ENCODE peak calls at places on chromosomes 2 and 18, in ten cellular contexts. A is PC-3, E is fibroblast of lung, J is AG09309, D is breast epithelium, I is bronchial epithelial cell, W is GM23338, Z is IMR-90, Y is esophagus squamous epithelium, H is fibroblast of the aortic adventitia. O is an unnamed sample.

GRCh38 chr18:51151568-51152511 is 45.6 kb downstream of the MEX3C start:
- DNase-seq in E (no peak), Y (no peak), D (no peak), W (peak), I (no peak), Z (no peak), J (no peak), H (no peak), A (no peak), O (no peak)

GRCh38 chr2:61619561-61619960 is 81.4 kb upstream of the XPO1 start:
- DNase-seq in Y (no peak), E (no peak), A (no peak), J (no peak), D (no peak), H (no peak), I (no peak), W (no peak), Z (no peak), O (no peak)

GRCh38 chr2:238294393-238295143 is 6.2 kb upstream of the PER2 start:
- DNase-seq in Y (no peak), A (no peak), Z (no peak), W (no peak), H (no peak), I (no peak), D (no peak), E (no peak), J (no peak), O (no peak)

GRCh38 chr2:15784886-15785801 is 155.2 kb upstream of the MYCN start:
- DNase-seq in H (no peak), D (no peak), Y (no peak), A (no peak), J (no peak), W (no peak), Z (no peak), E (no peak), I (no peak), O (no peak)

GRCh38 chr2:217928324-217929293 is 74.2 kb downstream of the TNS1 start:
- DNase-seq in Y (no peak), D (no peak), J (no peak), W (no peak), E (no peak), H (no peak), A (no peak), Z (no peak), I (peak), O (peak)

GRCh38 chr2:112824701-112825099 is 11.9 kb downstream of the IL1B start:
- DNase-seq in Y (no peak), A (no peak), I (peak), E (no peak), W (no peak), D (no peak), Z (no peak), H (no peak), J (no peak), O (no peak)

GRCh38 chr2:229686122-229686919 is 28.0 kb downstream of the DNER start:
- DNase-seq in W (no peak), D (no peak), E (no peak), Z (no peak), H (no peak), A (no peak), J (no peak), I (no peak), Y (no peak), O (no peak)

GRCh38 chr2:231521-232185 is 32.2 kb downstream of the SH3YL1 start:
- DNase-seq in A (no peak), I (no peak), Z (no peak), J (no peak), W (no peak), H (no peak), E (no peak), Y (no peak), D (no peak), O (no peak)

GRCh38 chr2:236237468-236238190 is 26.6 kb downstream of the ASB18 start:
- DNase-seq in A (no peak), H (no peak), E (no peak), I (no peak), Z (no peak), Y (no peak), J (no peak), W (peak), D (no peak), O (no peak)

GRCh38 chr2:54952978-54953456 is 97.2 kb downstream of the RTN4 start:
- DNase-seq in Z (no peak), H (no peak), W (no peak), A (peak), I (peak), J (peak), E (peak), Y (no peak), D (no peak), O (no peak)

GRCh38 chr18:22021701-22022100 is 147.7 kb upstream of the GATA6 start:
- DNase-seq in Y (no peak), Z (no peak), A (no peak), J (no peak), H (no peak), I (no peak), W (no peak), D (no peak), E (no peak), O (no peak)

GRCh38 chr18:26976206-26976605 is 110.7 kb upstream of the AQP4 start:
- DNase-seq in H (no peak), A (no peak), Z (no peak), Y (no peak), W (no peak), I (no peak), D (no peak), J (no peak), E (no peak), O (no peak)

GRCh38 chr2:143477724-143478443 is 348.7 kb downstream of the ARHGAP15 start:
- DNase-seq in I (no peak), A (no peak), Y (no peak), W (no peak), H (no peak), J (no peak), D (no peak), E (no peak), Z (no peak), O (no peak)

GRCh38 chr2:217160978-217161973 is 301.4 kb upstream of the TNP1 start:
- DNase-seq in H (no peak), D (no peak), J (no peak), E (no peak), Y (no peak), W (no peak), A (peak), I (no peak), Z (no peak), O (no peak)

GRCh38 chr18:3217930-3218647 is 1.7 kb downstream of the MYOM1 start:
- DNase-seq in D (no peak), Z (no peak), I (peak), J (no peak), E (peak), H (peak), Y (no peak), A (peak), W (peak), O (peak)

GRCh38 chr18:6543330-6543908 is 128.7 kb upstream of the L3MBTL4 start:
- DNase-seq in A (peak), D (no peak), Y (no peak), J (no peak), E (peak), Z (peak), I (peak), H (peak), W (peak), O (peak)

GRCh38 chr18:76564117-76564516 is 69.1 kb upstream of the ZNF516 start:
- DNase-seq in J (no peak), Y (no peak), W (no peak), D (no peak), I (peak), E (peak), H (peak), Z (peak), A (peak), O (no peak)

GRCh38 chr2:222672068-222672401 is 577 bp downstream of the MOGAT1 start:
- DNase-seq in W (peak), D (no peak), Z (no peak), J (no peak), E (no peak), Y (no peak), H (no peak), I (peak), A (no peak), O (no peak)
- H3K4me3 ChIP-seq in W (peak), D (peak), Z (peak), J (no peak), E (peak), Y (peak), H (peak), I (peak), A (peak), O (peak)

GRCh38 chr2:24909555-24910177 is 10.4 kb downstream of the ADCY3 start:
- DNase-seq in A (no peak), Z (peak), W (no peak), H (peak), E (no peak), Y (no peak), J (peak), D (peak), I (no peak), O (no peak)
- TF ChIP-seq CTCF in A (no peak), Z (no peak), W (no peak), H (no peak), E (no peak), Y (no peak), J (no peak), D (no peak), I (no peak), O (no peak)

GRCh38 chr18:74456409-74457042 is 582 bp downstream of the DIPK1C start:
- DNase-seq in W (peak), Z (no peak), H (no peak), Y (no peak), J (no peak), I (no peak), D (no peak), A (no peak), E (no peak), O (no peak)
- H3K4me3 ChIP-seq in W (peak), Z (no peak), H (no peak), Y (peak), J (no peak), I (no peak), D (peak), A (no peak), E (no peak), O (no peak)

GRCh38 chr2:200577000-200577399 is 8.8 kb upstream of the AOX1 start:
- DNase-seq in W (no peak), H (no peak), J (no peak), A (no peak), I (no peak), E (no peak), Y (no peak), Z (no peak), D (no peak), O (no peak)

GRCh38 chr2:200575957-200576356 is 9.9 kb upstream of the AOX1 start:
- DNase-seq in E (peak), D (no peak), A (peak), W (peak), Y (no peak), H (peak), Z (peak), J (no peak), I (peak), O (peak)

GRCh38 chr2:200584639-200585038 is 1.2 kb upstream of the AOX1 start:
- DNase-seq in W (no peak), Y (no peak), H (no peak), D (no peak), J (no peak), A (no peak), Z (no peak), I (no peak), E (no peak), O (no peak)

GRCh38 chr2:200578778-200579177 is 7.0 kb upstream of the AOX1 start:
- DNase-seq in I (peak), D (no peak), Z (peak), Y (no peak), A (peak), E (peak), W (peak), J (no peak), H (peak), O (peak)
- TF ChIP-seq CTCF in I (peak), D (peak), Z (peak), Y (peak), A (peak), E (peak), W (peak), J (peak), H (peak), O (peak)

DNA sequence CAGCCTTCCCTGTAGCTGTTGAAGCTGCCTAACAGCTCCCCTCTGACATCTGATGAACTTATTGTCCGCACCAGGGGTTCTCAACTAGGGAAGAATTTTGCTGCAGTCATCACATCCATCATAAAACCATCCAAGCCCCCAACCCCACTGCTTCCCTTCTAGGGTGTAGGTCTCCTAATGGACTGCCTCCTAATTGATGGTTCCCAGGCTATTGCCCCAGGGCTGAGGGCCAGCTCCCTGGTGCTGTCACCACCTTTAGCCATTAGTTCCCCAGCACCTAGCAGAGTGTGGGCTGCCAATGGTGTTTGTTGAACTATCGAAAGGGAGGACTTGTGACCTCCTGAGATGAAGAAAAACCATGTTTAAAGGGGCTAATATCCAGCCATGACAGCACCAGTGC is 125.9 kb downstream of the NCKAP5 start:
- DNase-seq in W (no peak), J (no peak), Y (no peak), H (no peak), Z (no peak), A (no peak), D (no peak), I (no peak), E (no peak), O (no peak)
- H3K4me3 ChIP-seq in W (no peak), J (no peak), Y (no peak), H (no peak), Z (no peak), A (no peak), D (no peak), I (no peak), E (no peak), O (no peak)